ENCODE peak calls at places on chromosomes 5 and 9, in seven cellular contexts. D, M, U, Z, K, Q and Y are unnamed samples.

GRCh38 chr5:2751592-2752021 is at the start of gene IRX2:
- DNase-seq in D (peak; percentile 90), M (no peak), U (peak; percentile 95), Z (peak; percentile 59), K (peak; percentile 94), Q (peak; percentile 90), Y (peak; percentile 96)

GRCh38 chr5:9832921-9833320 is 202.8 kb upstream of the TAS2R1 start:
- DNase-seq in D (no peak), M (no peak), U (no peak), Z (no peak), K (no peak), Q (no peak), Y (peak; percentile 97)

GRCh38 chr9:114299286-114300152 is 23.4 kb upstream of the ORM1 start:
- DNase-seq in D (peak; percentile 39), M (no peak), U (no peak), Z (no peak), K (no peak), Q (no peak), Y (no peak)

GRCh38 chr5:142506046-142506445 is 179.8 kb downstream of the FGF1 start:
- DNase-seq in D (no peak), M (no peak), U (no peak), Z (peak; percentile 57), K (no peak), Q (no peak), Y (no peak)

GRCh38 chr5:138490648-138491283 is 25.5 kb downstream of the EGR1 start:
- DNase-seq in D (no peak), M (no peak), U (no peak), Z (no peak), K (no peak), Q (peak; percentile 77), Y (no peak)

GRCh38 chr5:126542441-126542840 is 52.6 kb downstream of the ALDH7A1 start:
- DNase-seq in D (peak; percentile 30), M (no peak), U (no peak), Z (no peak), K (no peak), Q (no peak), Y (no peak)

GRCh38 chr9:127838375-127839078 is 15.9 kb downstream of the ENG start:
- DNase-seq in D (no peak), M (peak; percentile 98), U (no peak), Z (peak; percentile 93), K (no peak), Q (peak; percentile 46), Y (no peak)

GRCh38 chr9:110283736-110284135 is 27.4 kb upstream of the TXN start:
- DNase-seq in D (no peak), M (no peak), U (no peak), Z (no peak), K (no peak), Q (no peak), Y (no peak)

GRCh38 chr9:89498845-89499480 is 1.1 kb upstream of the SEMA4D start:
- DNase-seq in D (no peak), M (no peak), U (no peak), Z (no peak), K (no peak), Q (no peak), Y (no peak)

GRCh38 chr9:81408951-81409350 is 280.4 kb downstream of the TLE1 start:
- DNase-seq in D (no peak), M (no peak), U (no peak), Z (no peak), K (no peak), Q (no peak), Y (no peak)

GRCh38 chr5:53362521-53362941 is 117.9 kb upstream of the FST start:
- DNase-seq in D (no peak), M (peak; percentile 86), U (no peak), Z (peak; percentile 97), K (no peak), Q (peak; percentile 55), Y (no peak)

GRCh38 chr5:67976812-67977455 is 238.6 kb upstream of the PIK3R1 start:
- DNase-seq in D (no peak), M (no peak), U (no peak), Z (no peak), K (no peak), Q (no peak), Y (no peak)

GRCh38 chr5:95102080-95102479 is 182.8 kb downstream of the MCTP1 start:
- DNase-seq in D (no peak), M (no peak), U (no peak), Z (no peak), K (no peak), Q (no peak), Y (no peak)

DNA sequence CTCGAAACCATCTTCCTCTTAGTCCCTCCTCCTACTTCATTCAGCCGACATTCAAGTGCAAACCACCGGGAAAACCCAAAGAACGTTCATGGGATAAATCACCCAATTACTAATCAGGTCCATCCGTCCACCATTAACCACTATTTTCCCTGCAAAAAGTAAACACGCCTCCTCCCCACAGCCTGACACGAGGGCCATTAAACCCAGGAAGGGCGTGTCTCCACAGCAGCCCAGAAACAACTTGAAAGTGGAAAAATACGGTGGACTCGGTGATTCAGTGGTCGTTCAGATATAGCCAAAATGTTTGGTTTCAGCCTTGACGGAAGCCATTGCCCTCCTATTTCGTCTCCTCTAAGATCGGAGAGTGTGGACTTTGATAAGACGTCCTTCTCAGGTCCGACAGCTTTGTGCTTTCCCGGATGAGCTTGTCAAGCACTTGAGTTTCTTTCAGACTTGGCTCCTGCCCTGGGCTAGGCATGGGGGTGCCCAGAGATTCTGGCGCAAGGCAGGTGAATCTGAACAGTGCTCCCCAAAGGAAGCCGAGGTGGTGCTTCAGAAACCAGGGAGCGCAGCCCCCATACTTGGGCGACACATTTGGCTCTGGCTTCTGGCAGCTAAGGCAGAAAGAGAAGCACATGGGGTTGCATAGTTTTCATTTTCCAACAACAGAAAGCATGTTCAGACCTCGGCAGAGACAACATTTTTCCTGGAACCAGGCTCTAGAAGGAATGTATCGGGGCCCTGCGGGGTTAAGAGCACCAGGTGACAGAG is 56.6 kb downstream of the SMIM23 start:
- DNase-seq in D (no peak), M (no peak), U (no peak), Z (no peak), K (no peak), Q (peak; percentile 95), Y (no peak)
- H4K8ac ChIP-seq in D (no peak overlapping the region), M (no peak overlapping the region), U (no peak overlapping the region), Z (no peak overlapping the region), K (no peak overlapping the region), Q (no peak overlapping the region), Y (no peak overlapping the region)

GRCh38 chr5:84362061-84362720 is 22.5 kb downstream of the EDIL3 start:
- DNase-seq in D (no peak), M (no peak), U (no peak), Z (no peak), K (no peak), Q (no peak), Y (no peak)

GRCh38 chr5:84361572-84361971 is 23.1 kb downstream of the EDIL3 start:
- DNase-seq in D (no peak), M (no peak), U (no peak), Z (peak; percentile 55), K (no peak), Q (no peak), Y (no peak)

GRCh38 chr5:84360056-84360455 is 24.6 kb downstream of the EDIL3 start:
- DNase-seq in D (no peak), M (no peak), U (no peak), Z (no peak), K (no peak), Q (no peak), Y (no peak)

DNA sequence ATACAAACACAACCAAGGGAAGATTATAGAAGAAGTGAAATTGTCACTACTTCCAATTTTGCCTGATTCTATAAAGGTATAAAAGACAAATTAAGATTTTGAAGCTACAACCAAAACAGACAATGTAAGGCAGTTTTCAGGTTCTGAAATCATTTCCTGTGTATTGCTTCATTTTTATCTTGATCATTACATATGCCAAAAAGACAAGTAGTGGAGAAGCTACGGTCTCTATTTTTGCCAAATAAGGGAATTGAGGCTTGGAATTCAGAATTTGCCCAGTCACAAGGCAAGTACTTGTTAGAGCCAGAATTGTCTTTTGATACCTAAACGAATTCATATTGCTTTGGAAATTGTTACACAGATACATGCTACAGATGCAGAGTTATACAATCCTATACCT is 20.6 kb downstream of the EDIL3 start:
- DNase-seq in D (no peak), M (no peak), U (no peak), Z (no peak), K (no peak), Q (no peak), Y (no peak)
- H3K18ac ChIP-seq in D (no peak overlapping the region), M (no peak overlapping the region), U (no peak overlapping the region), Z (no peak overlapping the region), K (no peak overlapping the region), Q (no peak overlapping the region), Y (no peak overlapping the region)

GRCh38 chr9:78879324-78880100 is 582.6 kb downstream of the PSAT1 start:
- DNase-seq in D (no peak), M (no peak), U (no peak), Z (no peak), K (no peak), Q (no peak), Y (no peak)

GRCh38 chr9:78871086-78871451 is 574.1 kb downstream of the PSAT1 start:
- DNase-seq in D (no peak), M (no peak), U (no peak), Z (no peak), K (no peak), Q (no peak), Y (no peak)

GRCh38 chr9:78871452-78872331 is 574.8 kb downstream of the PSAT1 start:
- DNase-seq in D (no peak), M (peak; percentile 93), U (no peak), Z (peak; percentile 95), K (no peak), Q (peak; percentile 62), Y (peak; percentile 33)

DNA sequence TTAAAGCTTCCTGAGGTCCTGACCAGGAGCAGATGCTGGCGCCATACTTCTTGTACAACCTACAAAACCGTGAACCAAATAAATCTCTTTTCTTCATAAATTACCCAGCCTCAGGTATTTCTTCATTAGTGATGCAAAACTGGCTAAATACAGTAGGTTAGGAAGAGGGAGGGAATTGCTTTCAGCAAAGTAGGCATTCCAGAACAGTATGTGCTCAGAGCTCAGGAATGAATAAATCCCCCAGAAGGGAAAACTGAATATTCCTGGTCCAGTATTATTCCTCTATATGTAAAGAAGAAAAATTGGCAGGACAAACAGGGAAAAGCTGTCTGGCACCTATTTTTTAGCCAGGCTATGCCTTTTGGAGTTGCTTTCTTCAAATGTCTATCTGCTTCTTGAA is 577.1 kb downstream of the PSAT1 start:
- DNase-seq in D (no peak), M (no peak), U (no peak), Z (no peak), K (no peak), Q (no peak), Y (no peak)
- H3K4ac ChIP-seq in D (no peak overlapping the region), M (no peak overlapping the region), U (no peak overlapping the region), Z (peak overlapping the region; percentile 92), K (no peak overlapping the region), Q (no peak overlapping the region), Y (no peak overlapping the region)

GRCh38 chr5:180133060-180133459 is 61.5 kb upstream of the RNF130 start:
- DNase-seq in D (peak; percentile 38), M (no peak), U (no peak), Z (no peak), K (no peak), Q (no peak), Y (no peak)
- H4K8ac ChIP-seq in D (no peak overlapping the region), M (no peak overlapping the region), U (no peak overlapping the region), Z (no peak overlapping the region), K (no peak overlapping the region), Q (no peak overlapping the region), Y (no peak overlapping the region)

GRCh38 chr9:126609711-126610388 is 3.9 kb upstream of the LMX1B start:
- DNase-seq in D (no peak), M (no peak), U (no peak), Z (no peak), K (no peak), Q (no peak), Y (no peak)
- H3K18ac ChIP-seq in D (peak overlapping the region; percentile 38), M (no peak overlapping the region), U (no peak overlapping the region), Z (no peak overlapping the region), K (peak overlapping the region; percentile 97), Q (no peak overlapping the region), Y (no peak overlapping the region)

GRCh38 chr9:33155393-33155792 is 11.7 kb downstream of the B4GALT1 start:
- DNase-seq in D (no peak), M (no peak), U (no peak), Z (no peak), K (no peak), Q (no peak), Y (no peak)
- H3K4ac ChIP-seq in D (no peak overlapping the region), M (no peak overlapping the region), U (no peak overlapping the region), Z (peak overlapping the region; percentile 8), K (no peak overlapping the region), Q (peak overlapping the region; percentile 87), Y (no peak overlapping the region)